ENCODE peak calls at places on chromosomes 7 and 10, in eight cellular contexts. Y is mucosa of descending colon; X is adrenal gland; W is left ventricle myocardium inferior; E is neural crest cell; M is omental fat pad; G is CD4-positive, alpha-beta T cell; O is psoas muscle. S is an unnamed sample.

GRCh38 chr10:61398730-61399129 is 54.5 kb downstream of the TMEM26 start:
- DNase-seq in O (no peak), X (no peak), Y (no peak), W (no peak), M (no peak), E (no peak), G (no peak), S (no peak)

GRCh38 chr10:106925187-106925586 is 239.3 kb downstream of the SORCS1 start:
- DNase-seq in M (no peak), G (no peak), E (no peak), O (no peak), X (no peak), Y (no peak), W (no peak), S (no peak)

GRCh38 chr10:71525721-71526120 is 129.0 kb downstream of the CDH23 start:
- DNase-seq in X (no peak), W (no peak), G (no peak), M (no peak), O (no peak), Y (no peak), E (no peak), S (no peak)

GRCh38 chr10:113273151-113273876 is 279.5 kb upstream of the HABP2 start:
- DNase-seq in W (peak; percentile 57), X (peak; percentile 68), Y (peak; percentile 53), G (no peak), E (peak; percentile 22), O (peak; percentile 53), M (no peak), S (no peak)

GRCh38 chr10:653991-654646 is 35.3 kb downstream of the DIP2C start:
- DNase-seq in X (peak; percentile 79), W (no peak), E (no peak), M (no peak), O (no peak), Y (no peak), G (no peak), S (no peak)

GRCh38 chr7:14859267-14859666 is 43.3 kb downstream of the DGKB start:
- DNase-seq in E (no peak), X (no peak), W (no peak), Y (no peak), M (no peak), G (no peak), O (no peak), S (no peak)

GRCh38 chr7:121872831-121873764 is at the start of gene PTPRZ1:
- DNase-seq in O (peak; percentile 37), Y (no peak), G (no peak), W (no peak), M (no peak), E (peak; percentile 80), X (no peak), S (peak; percentile 41)

GRCh38 chr7:27170936-27171635 is 3.0 kb downstream of the HOXA10 start:
- DNase-seq in W (no peak), Y (peak; percentile 63), M (peak; percentile 14), O (peak; percentile 75), E (no peak), G (no peak), X (no peak), S (peak; percentile 17)

GRCh38 chr7:81482600-81483186 is 287.2 kb downstream of the HGF start:
- DNase-seq in O (no peak), W (no peak), E (no peak), X (no peak), M (no peak), G (no peak), Y (no peak), S (no peak)

GRCh38 chr7:5429857-5430611 is 6.4 kb upstream of the TNRC18 start:
- DNase-seq in X (peak; percentile 72), O (peak; percentile 64), E (no peak), M (no peak), G (no peak), Y (peak; percentile 76), W (peak; percentile 56), S (peak; percentile 72)

GRCh38 chr7:144384555-144385245 is 18.8 kb downstream of the NOBOX start:
- DNase-seq in X (peak; percentile 5), G (no peak), W (no peak), E (no peak), Y (peak; percentile 48), M (no peak), O (no peak), S (no peak)

GRCh38 chr10:122664501-122664900 is 35.1 kb downstream of the C10orf120 start:
- DNase-seq in G (no peak), W (no peak), X (peak; percentile 27), M (no peak), Y (no peak), O (no peak), E (no peak), S (no peak)

GRCh38 chr10:29557665-29558064 is 77.1 kb downstream of the SVIL start:
- DNase-seq in O (no peak), Y (no peak), M (no peak), W (no peak), G (no peak), X (no peak), E (no peak), S (no peak)

GRCh38 chr10:29555746-29556481 is 78.9 kb downstream of the SVIL start:
- DNase-seq in O (no peak), Y (no peak), W (no peak), M (no peak), X (no peak), G (no peak), E (peak; percentile 17), S (no peak)

GRCh38 chr10:29554660-29555059 is 80.1 kb downstream of the SVIL start:
- DNase-seq in Y (no peak), O (peak; percentile 76), E (no peak), M (no peak), G (no peak), W (no peak), X (no peak), S (no peak)

GRCh38 chr10:29555091-29555745 is 79.6 kb downstream of the SVIL start:
- DNase-seq in G (no peak), W (no peak), O (no peak), M (no peak), X (no peak), Y (no peak), E (no peak), S (no peak)

GRCh38 chr10:29553732-29554260 is 81.0 kb downstream of the SVIL start:
- DNase-seq in W (no peak), Y (no peak), X (no peak), G (no peak), M (no peak), O (no peak), E (no peak), S (no peak)
- TF ChIP-seq CTCF in W (no peak), Y (no peak), X (no peak), G (no peak), M (no peak), O (no peak), E (no peak), S (no peak)

DNA sequence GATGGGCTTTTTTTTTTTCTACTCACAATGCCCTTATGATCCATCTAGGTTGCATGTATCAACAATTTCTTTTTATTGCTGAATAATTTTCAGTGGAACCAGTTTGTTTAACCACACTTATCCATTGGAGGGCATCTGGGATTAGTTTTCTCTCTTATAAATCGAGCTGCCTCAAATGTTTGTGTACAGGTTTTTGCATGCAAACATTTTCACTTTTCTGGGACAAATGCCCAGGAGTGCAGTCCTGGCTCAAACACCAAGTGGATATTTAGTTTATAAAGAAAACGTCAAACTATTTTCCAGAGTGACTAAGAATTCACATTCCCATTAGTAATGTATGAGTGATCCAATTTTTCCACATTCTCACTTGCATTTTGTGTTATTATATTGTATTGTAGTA is 313.4 kb downstream of the CXCL12 start:
- DNase-seq in Y (no peak), M (no peak), O (no peak), E (no peak), G (no peak), X (no peak), W (no peak), S (no peak)
- TF ChIP-seq CTCF in Y (no peak), M (no peak), O (no peak), E (no peak), G (no peak), X (no peak), W (no peak), S (no peak)

GRCh38 chr7:87152112-87152896 is at the start of gene DMTF1:
- DNase-seq in W (peak; percentile 94), G (peak; percentile 80), E (peak; percentile 83), X (peak; percentile 97), M (peak; percentile 78), Y (peak; percentile 97), O (peak; percentile 98), S (peak; percentile 93)
- TF ChIP-seq CTCF in W (peak; percentile 24), G (no peak), E (no peak), X (no peak), M (no peak), Y (no peak), O (no peak), S (no peak)

GRCh38 chr10:78438094-78438906 is 404.6 kb downstream of the RPS24 start:
- DNase-seq in W (no peak), G (no peak), M (no peak), X (peak; percentile 41), O (no peak), Y (no peak), E (no peak), S (no peak)
- TF ChIP-seq CTCF in W (peak; percentile 30), G (no peak), M (no peak), X (no peak), O (no peak), Y (no peak), E (no peak), S (no peak)

GRCh38 chr7:17646181-17646956 is 293.9 kb downstream of the SNX13 start:
- DNase-seq in W (no peak), O (no peak), E (no peak), X (no peak), G (no peak), Y (no peak), M (no peak), S (no peak)
- TF ChIP-seq CTCF in W (peak; percentile 46), O (no peak), E (no peak), X (no peak), G (no peak), Y (no peak), M (no peak), S (no peak)

S was measured in pancreas.